ENCODE peak calls at places on chromosomes 12 and 14, in six cellular contexts. L, C, D, X, G and V are unnamed samples.

GRCh38 chr12:83823386-83824045 is 1089.1 kb downstream of the SLC6A15 start:
- DNase-seq in L (peak; percentile 91), C (no peak), D (peak; percentile 63), X (no peak), G (no peak), V (no peak)

GRCh38 chr12:124720687-124721500 is 142.8 kb downstream of the SCARB1 start:
- DNase-seq in L (no peak), C (peak; percentile 60), D (peak; percentile 68), X (no peak), G (no peak), V (peak; percentile 88)

GRCh38 chr12:125330645-125331341 is 265.6 kb downstream of the AACS start:
- DNase-seq in L (peak; percentile 79), C (no peak), D (peak; percentile 63), X (no peak), G (peak; percentile 37), V (peak; percentile 97)

GRCh38 chr14:60637490-60638452 is 11.5 kb downstream of the SIX1 start:
- DNase-seq in L (no peak), C (peak; percentile 53), D (no peak), X (no peak), G (no peak), V (peak; percentile 87)

GRCh38 chr14:74508292-74508731 is 14.7 kb downstream of the ISCA2 start:
- DNase-seq in L (no peak), C (no peak), D (no peak), X (no peak), G (no peak), V (peak; percentile 88)

GRCh38 chr12:28440209-28440608 is 250.0 kb downstream of the CCDC91 start:
- DNase-seq in L (no peak), C (no peak), D (no peak), X (no peak), G (no peak), V (no peak)

GRCh38 chr12:80698266-80698665 is 9.2 kb upstream of the MYF6 start:
- DNase-seq in L (no peak), C (no peak), D (no peak), X (no peak), G (no peak), V (no peak)

GRCh38 chr14:68894802-68895201 is 84.3 kb downstream of the ACTN1 start:
- DNase-seq in L (no peak), C (peak; percentile 76), D (no peak), X (no peak), G (no peak), V (peak; percentile 97)

GRCh38 chr14:101717663-101718490 is 43.6 kb upstream of the PPP2R5C start:
- DNase-seq in L (no peak), C (no peak), D (peak; percentile 16), X (no peak), G (no peak), V (peak; percentile 50)

GRCh38 chr12:124928095-124928911 is 13.9 kb upstream of the UBC start:
- DNase-seq in L (peak; percentile 50), C (peak; percentile 91), D (peak; percentile 81), X (no peak), G (peak; percentile 77), V (no peak)

GRCh38 chr14:42140831-42141279 is 534.2 kb downstream of the LRFN5 start:
- DNase-seq in L (no peak), C (peak; percentile 90), D (no peak), X (no peak), G (no peak), V (peak; percentile 60)

GRCh38 chr12:13211191-13211858 is 14.8 kb downstream of the EMP1 start:
- DNase-seq in L (no peak), C (peak; percentile 34), D (no peak), X (no peak), G (no peak), V (no peak)

GRCh38 chr12:40474630-40475029 is 217.6 kb upstream of the CNTN1 start:
- DNase-seq in L (no peak), C (no peak), D (no peak), X (no peak), G (no peak), V (no peak)

GRCh38 chr14:67440513-67440912 is 28.5 kb upstream of the PLEK2 start:
- DNase-seq in L (no peak), C (no peak), D (no peak), X (no peak), G (no peak), V (no peak)

GRCh38 chr14:60220084-60220483 is 28.9 kb upstream of the PPM1A start:
- DNase-seq in L (no peak), C (no peak), D (no peak), X (no peak), G (no peak), V (no peak)

GRCh38 chr12:20367731-20368652 is at the start of gene PDE3A:
- DNase-seq in L (no peak), C (peak; percentile 73), D (no peak), X (no peak), G (peak; percentile 64), V (peak; percentile 88)

GRCh38 chr14:76876076-76876475 is 49.9 kb downstream of the LRRC74A start:
- DNase-seq in L (peak; percentile 78), C (peak; percentile 73), D (peak; percentile 67), X (peak; percentile 23), G (peak; percentile 60), V (peak; percentile 96)

GRCh38 chr14:52079239-52079956 is 10.5 kb upstream of the NID2 start:
- DNase-seq in L (no peak), C (peak; percentile 71), D (no peak), X (no peak), G (no peak), V (no peak)

GRCh38 chr12:8678661-8679111 is 16.1 kb upstream of the MFAP5 start:
- DNase-seq in L (no peak), C (no peak), D (no peak), X (no peak), G (no peak), V (no peak)

GRCh38 chr12:16329594-16329993 is 17.9 kb upstream of the MGST1 start:
- DNase-seq in L (no peak), C (no peak), D (no peak), X (no peak), G (no peak), V (no peak)

GRCh38 chr12:113135178-113136127 is at the start of gene RASAL1:
- DNase-seq in L (peak; percentile 96), C (no peak), D (peak; percentile 79), X (peak; percentile 72), G (no peak), V (peak; percentile 66)
- H3K27me3 ChIP-seq in L (no peaks in the 10 kb centered on the region), C (peaks cover 1% of the 10 kb centered on the region), D (peaks cover 7% of the 10 kb centered on the region), X (no peaks in the 10 kb centered on the region), G (no peaks in the 10 kb centered on the region), V (no peaks in the 10 kb centered on the region)

DNA sequence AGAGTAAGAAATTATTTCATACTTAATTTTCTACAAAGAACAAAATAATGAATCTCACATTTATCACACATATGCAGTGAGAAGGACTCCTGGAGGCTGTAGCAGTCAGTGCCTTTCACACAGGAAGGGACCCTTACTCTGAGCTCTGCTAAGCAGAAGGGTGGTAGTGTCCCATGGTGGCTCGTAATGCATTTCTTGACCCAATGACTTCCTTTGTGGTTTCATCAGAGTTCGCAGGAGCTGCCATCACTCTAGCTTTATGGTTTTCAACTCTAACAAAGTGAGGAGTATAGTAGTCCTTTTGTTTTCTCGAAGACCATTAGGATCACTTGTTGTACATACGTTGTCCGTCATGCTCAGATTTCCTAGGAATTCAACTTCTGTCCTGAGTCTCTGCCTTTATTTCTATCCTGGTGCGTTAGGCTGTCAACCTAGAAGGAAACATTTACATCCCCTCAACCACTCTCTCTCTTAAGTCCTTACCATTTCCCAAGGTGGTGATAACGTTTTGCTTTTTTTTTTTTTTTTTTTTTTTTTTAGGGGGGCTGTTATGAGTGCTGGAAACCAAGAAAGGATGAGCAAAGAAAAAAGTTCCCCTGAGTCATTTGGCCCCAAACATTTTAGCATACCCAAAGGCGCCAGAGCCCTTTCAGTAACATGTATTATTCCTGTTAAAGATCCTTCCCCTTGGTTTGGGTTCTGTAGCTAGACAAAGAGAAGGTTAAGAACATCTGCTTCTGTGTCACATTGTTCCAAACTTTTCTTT is 37.2 kb downstream of the GABARAPL1 start:
- DNase-seq in L (no peak), C (no peak), D (no peak), X (no peak), G (no peak), V (no peak)
- H3K4me3 ChIP-seq in L (no peak overlapping the region), C (no peak overlapping the region), D (no peak overlapping the region), X (no peak overlapping the region), G (no peak overlapping the region), V (no peak overlapping the region)

GRCh38 chr12:132461526-132461925 is 28.4 kb upstream of the FBRSL1 start:
- DNase-seq in L (no peak), C (no peak), D (no peak), X (no peak), G (no peak), V (no peak)

GRCh38 chr12:132466241-132467188 is 23.4 kb upstream of the FBRSL1 start:
- DNase-seq in L (peak; percentile 23), C (no peak), D (no peak), X (no peak), G (peak; percentile 22), V (no peak)

GRCh38 chr12:132462778-132463177 is 27.2 kb upstream of the FBRSL1 start:
- DNase-seq in L (no peak), C (no peak), D (no peak), X (no peak), G (no peak), V (no peak)

GRCh38 chr12:132465269-132466190 is 24.4 kb upstream of the FBRSL1 start:
- DNase-seq in L (peak; percentile 37), C (no peak), D (no peak), X (no peak), G (peak; percentile 6), V (peak; percentile 90)

DNA sequence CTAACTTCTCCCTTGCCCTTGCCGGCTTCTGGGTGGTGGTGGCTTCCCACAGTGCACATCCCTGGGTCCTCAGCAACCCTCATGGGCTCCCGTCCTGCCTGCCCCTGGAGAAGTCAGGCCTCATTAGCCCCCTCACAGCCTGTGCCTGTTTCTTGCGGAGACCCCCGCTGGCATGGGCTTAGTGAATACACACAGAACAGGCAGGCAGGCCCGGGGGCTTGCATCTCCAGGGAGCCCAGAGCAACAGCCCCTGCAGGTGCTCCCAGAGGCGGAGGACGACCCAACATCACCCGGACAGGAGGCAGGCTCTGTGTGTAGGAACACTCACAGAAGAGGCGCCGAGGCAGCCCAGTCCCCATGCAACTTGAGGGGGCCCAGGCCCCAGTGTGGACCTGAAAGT is 25.1 kb upstream of the FBRSL1 start:
- DNase-seq in L (no peak), C (no peak), D (no peak), X (no peak), G (peak; percentile 3), V (no peak)
- H3K27me3 ChIP-seq in L (no peaks in the 10 kb centered on the region), C (peaks cover 2% of the 10 kb centered on the region), D (no peaks in the 10 kb centered on the region), X (peaks cover 6% of the 10 kb centered on the region), G (no peaks in the 10 kb centered on the region), V (no peaks in the 10 kb centered on the region)

GRCh38 chr12:115375188-115375991 is 691.4 kb upstream of the TBX3 start:
- DNase-seq in L (no peak), C (peak; percentile 81), D (no peak), X (no peak), G (no peak), V (no peak)
- H3K4me3 ChIP-seq in L (no peak overlapping the region), C (no peak overlapping the region), D (no peak overlapping the region), X (no peak overlapping the region), G (no peak overlapping the region), V (peak overlapping the region; percentile 26)